ENCODE peak calls at places on chromosomes 4 and X, in six cellular contexts. F is adrenal gland; Y is CD4-positive, alpha-beta T cell; H is choroid plexus epithelial cell; N is dorsolateral prefrontal cortex; K is H9. T is an unnamed sample.

GRCh38 chr4:54226399-54227260 is 2.5 kb upstream of the PDGFRA start:
- DNase-seq in Y (no peak), K (peak; percentile 50), N (no peak), F (peak; percentile 43), H (peak; percentile 89), T (peak; percentile 76)

GRCh38 chrX:130304587-130305368 is 34.9 kb upstream of the SLC25A14 start:
- DNase-seq in N (no peak), F (no peak), K (peak; percentile 36), H (no peak), Y (no peak), T (peak; percentile 38)

GRCh38 chr4:176547005-176547404 is 227.2 kb downstream of the SPCS3 start:
- DNase-seq in H (peak; percentile 95), Y (no peak), K (no peak), F (no peak), N (no peak), T (no peak)

GRCh38 chr4:3252480-3252828 is 3.5 kb downstream of the MSANTD1 start:
- DNase-seq in N (no peak), K (no peak), H (no peak), F (peak; percentile 8), Y (no peak), T (no peak)

GRCh38 chrX:70998402-70999027 is 67.6 kb upstream of the SLC7A3 start:
- DNase-seq in H (peak; percentile 66), Y (no peak), K (peak; percentile 40), N (no peak), F (peak; percentile 36), T (no peak)

GRCh38 chr4:52868138-52868537 is 6.0 kb downstream of the RASL11B start:
- DNase-seq in N (peak; percentile 74), H (peak; percentile 22), K (peak; percentile 76), Y (no peak), F (peak; percentile 89), T (peak; percentile 62)

GRCh38 chr4:105060628-105061027 is 86.0 kb upstream of the TET2 start:
- DNase-seq in Y (no peak), N (no peak), H (peak; percentile 0), F (no peak), K (no peak), T (no peak)

GRCh38 chrX:31832263-31832662 is 760.4 kb upstream of the FTHL17 start:
- DNase-seq in N (no peak), H (no peak), F (no peak), Y (no peak), K (no peak), T (no peak)

GRCh38 chr4:96260071-96260682 is 420.3 kb downstream of the PDHA2 start:
- DNase-seq in N (no peak), Y (no peak), K (peak; percentile 38), F (no peak), H (peak; percentile 39), T (peak; percentile 6)

GRCh38 chr4:105600256-105600655 is 47.8 kb downstream of the ARHGEF38 start:
- DNase-seq in F (no peak), Y (no peak), H (no peak), K (no peak), N (no peak), T (no peak)

GRCh38 chr4:117324851-117325491 is 239.6 kb upstream of the TRAM1L1 start:
- DNase-seq in N (no peak), Y (no peak), F (no peak), H (peak; percentile 86), K (no peak), T (no peak)

GRCh38 chrX:124208675-124209074 is 123.8 kb upstream of the TEX13D start:
- DNase-seq in N (no peak), H (no peak), K (no peak), F (no peak), Y (no peak), T (no peak)

GRCh38 chr4:185566425-185566824 is 31.1 kb upstream of the PDLIM3 start:
- DNase-seq in H (peak; percentile 5), K (no peak), N (no peak), Y (no peak), F (no peak), T (no peak)

GRCh38 chr4:92091335-92091734 is 212.4 kb upstream of the GRID2 start:
- DNase-seq in Y (no peak), H (peak; percentile 1), F (no peak), K (peak; percentile 61), N (no peak), T (no peak)

GRCh38 chrX:30812326-30812725 is 76.7 kb downstream of the TAB3 start:
- DNase-seq in Y (no peak), N (no peak), K (no peak), H (no peak), F (no peak), T (no peak)

GRCh38 chr4:37891221-37892159 is 606 bp downstream of the TBC1D1 start:
- DNase-seq in N (peak; percentile 9), H (peak; percentile 26), F (peak; percentile 32), K (peak; percentile 46), Y (peak; percentile 60), T (peak; percentile 80)

GRCh38 chr4:177699365-177700213 is 257.4 kb upstream of the AGA start:
- DNase-seq in H (peak; percentile 20), K (no peak), N (no peak), Y (no peak), F (no peak), T (no peak)

GRCh38 chr4:25215506-25215905 is 18.3 kb upstream of the PI4K2B start:
- DNase-seq in N (no peak), F (no peak), H (no peak), K (peak; percentile 39), Y (no peak), T (no peak)